ENCODE peak calls at places on chromosomes 16 and 17, in five cellular contexts. B is stomach, J is A549, S is ovary, Q is tibial nerve. F is an unnamed sample.

GRCh38 chr17:58284613-58285421 is 4.1 kb upstream of the MPO start:
- DNase-seq in B (no peak), J (no peak), S (no peak), Q (peak), F (no peak)

GRCh38 chr16:31071861-31072260 is 2.2 kb downstream of the ZNF668 start:
- DNase-seq in B (no peak), J (no peak), S (no peak), Q (no peak), F (no peak)

GRCh38 chr17:35766903-35767510 is 6.3 kb downstream of the C17orf50 start:
- DNase-seq in B (peak), J (peak), S (no peak), Q (peak), F (no peak)

GRCh38 chr16:54862529-54862928 is 68.1 kb upstream of the IRX5 start:
- DNase-seq in B (no peak), J (no peak), S (no peak), Q (no peak), F (no peak)

GRCh38 chr17:39973496-39973895 is 7.1 kb upstream of the PSMD3 start:
- DNase-seq in B (no peak), J (no peak), S (no peak), Q (no peak), F (no peak)

GRCh38 chr17:31843382-31843780 is 15.7 kb downstream of the COPRS start:
- DNase-seq in B (no peak), J (no peak), S (no peak), Q (no peak), F (no peak)

GRCh38 chr16:57109500-57110105 is 17.2 kb downstream of the CPNE2 start:
- DNase-seq in B (no peak), J (no peak), S (no peak), Q (no peak), F (no peak)

GRCh38 chr17:41666336-41666680 is 22.4 kb upstream of the EIF1 start:
- DNase-seq in B (no peak), J (peak), S (no peak), Q (no peak), F (no peak)

GRCh38 chr17:55237268-55237667 is 27.5 kb upstream of the HLF start:
- DNase-seq in B (no peak), J (no peak), S (no peak), Q (no peak), F (no peak)

GRCh38 chr17:56292010-56292409 is 138.7 kb downstream of the ANKFN1 start:
- DNase-seq in B (no peak), J (no peak), S (no peak), Q (no peak), F (no peak)

GRCh38 chr16:65120811-65121721 is 797 bp downstream of the CDH11 start:
- DNase-seq in B (no peak), J (no peak), S (peak), Q (peak), F (no peak)

GRCh38 chr16:71778780-71779179 is 29.9 kb downstream of the AP1G1 start:
- DNase-seq in B (no peak), J (no peak), S (no peak), Q (no peak), F (no peak)

GRCh38 chr16:68972008-68972407 is 128.7 kb downstream of the TANGO6 start:
- DNase-seq in B (no peak), J (no peak), S (no peak), Q (no peak), F (no peak)

GRCh38 chr17:28706471-28707338 is 5.0 kb downstream of the PROCA1 start:
- DNase-seq in B (no peak), J (no peak), S (no peak), Q (no peak), F (no peak)

GRCh38 chr17:28346199-28346580 is 10.6 kb downstream of the TNFAIP1 start:
- DNase-seq in B (no peak), J (no peak), S (no peak), Q (no peak), F (no peak)

GRCh38 chr16:23905027-23905426 is 69.2 kb downstream of the PRKCB start:
- DNase-seq in B (no peak), J (peak), S (peak), Q (no peak), F (no peak)

GRCh38 chr16:14486520-14487303 is 143.3 kb downstream of the PARN start:
- DNase-seq in B (peak), J (peak), S (peak), Q (peak), F (peak)

GRCh38 chr17:27502526-27503324 is 46.5 kb downstream of the KSR1 start:
- DNase-seq in B (no peak), J (no peak), S (peak), Q (no peak), F (no peak)

GRCh38 chr17:13833921-13834320 is 232.2 kb upstream of the HS3ST3A1 start:
- DNase-seq in B (no peak), J (no peak), S (no peak), Q (no peak), F (no peak)

GRCh38 chr16:82753821-82754220 is 127.1 kb downstream of the CDH13 start:
- DNase-seq in B (no peak), J (no peak), S (no peak), Q (no peak), F (no peak)

GRCh38 chr16:84758627-84759026 is 58.8 kb downstream of the USP10 start:
- DNase-seq in B (no peak), J (no peak), S (no peak), Q (no peak), F (no peak)

GRCh38 chr17:50206604-50207293 is 5.3 kb upstream of the COL1A1 start:
- DNase-seq in B (no peak), J (no peak), S (peak), Q (no peak), F (peak)
- TF ChIP-seq EP300 in B (no peak), J (no peak), S (no peak), Q (no peak), F (no peak)

GRCh38 chr17:77129568-77130301 is 11.0 kb upstream of the SEC14L1 start:
- DNase-seq in B (no peak), J (no peak), S (no peak), Q (no peak), F (no peak)

GRCh38 chr17:77125432-77125901 is 15.3 kb upstream of the SEC14L1 start:
- DNase-seq in B (no peak), J (peak), S (no peak), Q (no peak), F (no peak)

GRCh38 chr17:77126519-77126918 is 14.2 kb upstream of the SEC14L1 start:
- DNase-seq in B (peak), J (no peak), S (no peak), Q (no peak), F (peak)

GRCh38 chr17:77128895-77129567 is 11.7 kb upstream of the SEC14L1 start:
- DNase-seq in B (no peak), J (no peak), S (no peak), Q (no peak), F (no peak)

GRCh38 chr17:77127735-77128361 is 12.9 kb upstream of the SEC14L1 start:
- DNase-seq in B (peak), J (no peak), S (no peak), Q (peak), F (peak)
- TF ChIP-seq EP300 in B (no peak), J (no peak), S (no peak), Q (peak), F (no peak)

GRCh38 chr17:16398270-16399267 is 16.8 kb upstream of the TRPV2 start:
- DNase-seq in B (no peak), J (no peak), S (no peak), Q (no peak), F (no peak)
- TF ChIP-seq EP300 in B (no peak), J (no peak), S (no peak), Q (no peak), F (no peak)

DNA sequence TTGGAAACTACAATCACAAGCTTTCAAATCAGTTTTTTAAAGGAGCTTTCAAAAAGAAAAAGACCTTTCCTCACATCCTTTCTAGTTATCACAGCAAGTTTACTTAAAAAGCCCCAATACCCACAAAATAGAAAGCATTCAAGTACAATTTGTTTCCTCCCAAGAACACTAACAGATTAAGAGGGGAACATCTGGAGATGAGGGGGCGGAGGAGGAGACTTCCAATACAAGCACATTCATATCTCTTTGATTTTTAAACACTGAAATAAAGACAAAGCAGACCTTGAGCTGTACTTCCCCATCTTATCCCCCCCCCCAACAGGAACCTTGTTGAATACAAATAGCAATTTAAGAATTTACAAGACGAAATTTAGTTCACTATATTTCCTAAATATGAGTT is 2.0 kb downstream of the YWHAE start:
- DNase-seq in B (no peak), J (no peak), S (no peak), Q (no peak), F (no peak)
- TF ChIP-seq EP300 in B (no peak), J (no peak), S (no peak), Q (no peak), F (no peak)

GRCh38 chr17:64024215-64024654 is 3.8 kb upstream of the ICAM2 start:
- DNase-seq in B (no peak), J (no peak), S (peak), Q (no peak), F (peak)

GRCh38 chr17:64022631-64023063 is 2.2 kb upstream of the ICAM2 start:
- DNase-seq in B (no peak), J (no peak), S (no peak), Q (no peak), F (no peak)

GRCh38 chr17:64028874-64029464 is 8.5 kb upstream of the ICAM2 start:
- DNase-seq in B (peak), J (peak), S (no peak), Q (peak), F (no peak)

GRCh38 chr17:64024781-64025731 is 4.6 kb upstream of the ICAM2 start:
- DNase-seq in B (no peak), J (no peak), S (peak), Q (no peak), F (peak)

GRCh38 chr17:64025732-64026294 is 5.4 kb upstream of the ICAM2 start:
- DNase-seq in B (peak), J (peak), S (peak), Q (peak), F (peak)
- TF ChIP-seq EP300 in B (no peak), J (no peak), S (no peak), Q (no peak), F (no peak)

GRCh38 chr16:67165121-67166034 is 833 bp downstream of the HSF4 start:
- DNase-seq in B (no peak), J (no peak), S (peak), Q (no peak), F (no peak)

GRCh38 chr16:67166035-67166882 is 1.7 kb downstream of the HSF4 start:
- DNase-seq in B (no peak), J (no peak), S (no peak), Q (no peak), F (no peak)

GRCh38 chr16:67163164-67163902 is 1.2 kb upstream of the HSF4 start:
- DNase-seq in B (no peak), J (no peak), S (peak), Q (peak), F (no peak)

GRCh38 chr16:67163903-67164558 is 514 bp upstream of the HSF4 start:
- DNase-seq in B (no peak), J (no peak), S (peak), Q (no peak), F (no peak)

GRCh38 chr16:67164599-67165061 is at the start of gene HSF4:
- DNase-seq in B (peak), J (no peak), S (peak), Q (peak), F (no peak)
- TF ChIP-seq EP300 in B (no peak), J (no peak), S (no peak), Q (no peak), F (no peak)